ENCODE peak calls at places on chromosomes 6 and 20, in four cellular contexts. K is Peyer's patch, E is left ventricle myocardium inferior, B is transverse colon. W is an unnamed sample.

GRCh38 chr6:6474170-6474920 is 114.2 kb upstream of the LY86 start:
- DNase-seq in K (no peak), E (peak), B (no peak), W (no peak)

GRCh38 chr6:110035321-110035720 is 57.2 kb downstream of the GPR6 start:
- DNase-seq in K (no peak), E (no peak), B (no peak), W (no peak)

GRCh38 chr20:36543187-36544133 is 2.1 kb downstream of the MYL9 start:
- DNase-seq in K (peak), E (peak), B (peak), W (no peak)

GRCh38 chr20:437787-438486 is 24.4 kb downstream of the TBC1D20 start:
- DNase-seq in K (peak), E (no peak), B (no peak), W (no peak)

GRCh38 chr20:53258741-53259140 is 286.6 kb downstream of the TSHZ2 start:
- DNase-seq in K (no peak), E (no peak), B (no peak), W (no peak)

GRCh38 chr6:41914869-41915268 is 6.1 kb downstream of the MED20 start:
- DNase-seq in K (no peak), E (no peak), B (no peak), W (no peak)

GRCh38 chr6:116405663-116406329 is 35.0 kb downstream of the DSE start:
- DNase-seq in K (no peak), E (no peak), B (no peak), W (no peak)

GRCh38 chr6:137970368-137970767 is 103.3 kb downstream of the TNFAIP3 start:
- DNase-seq in K (no peak), E (no peak), B (no peak), W (no peak)

GRCh38 chr6:111076024-111076680 is 11.2 kb upstream of the SLC16A10 start:
- DNase-seq in K (no peak), E (no peak), B (no peak), W (no peak)

GRCh38 chr20:10586296-10586695 is 87.5 kb downstream of the JAG1 start:
- DNase-seq in K (no peak), E (no peak), B (no peak), W (no peak)

GRCh38 chr6:150211700-150212615 is 69.1 kb downstream of the PPP1R14C start:
- DNase-seq in K (no peak), E (no peak), B (no peak), W (no peak)

GRCh38 chr6:1202201-1202600 is 109.7 kb upstream of the FOXQ1 start:
- DNase-seq in K (no peak), E (no peak), B (no peak), W (no peak)

GRCh38 chr20:44125332-44126127 is 61.5 kb downstream of the JPH2 start:
- DNase-seq in K (peak), E (no peak), B (no peak), W (no peak)

GRCh38 chr6:98539669-98540207 is 294.6 kb upstream of the POU3F2 start:
- DNase-seq in K (no peak), E (no peak), B (no peak), W (no peak)

GRCh38 chr20:31989030-31989645 is 21.1 kb upstream of the CCM2L start:
- DNase-seq in K (no peak), E (no peak), B (no peak), W (no peak)

GRCh38 chr20:59042151-59042795 is at the start of gene PRELID3B:
- DNase-seq in K (peak), E (peak), B (peak), W (no peak)

GRCh38 chr6:3410385-3411360 is 46.2 kb downstream of the SLC22A23 start:
- DNase-seq in K (peak), E (no peak), B (peak), W (peak)

GRCh38 chr6:35385457-35386202 is 43.3 kb downstream of the PPARD start:
- DNase-seq in K (peak), E (peak), B (peak), W (peak)

GRCh38 chr20:8473459-8473858 is 341.4 kb downstream of the PLCB1 start:
- DNase-seq in K (no peak), E (no peak), B (no peak), W (no peak)

GRCh38 chr20:46970937-46971630 is 76.4 kb downstream of the EYA2 start:
- DNase-seq in K (no peak), E (no peak), B (no peak), W (no peak)

GRCh38 chr6:7705483-7705882 is 20.4 kb upstream of the BMP6 start:
- DNase-seq in K (no peak), E (no peak), B (no peak), W (no peak)

GRCh38 chr6:95354551-95354950 is 222.8 kb upstream of the MANEA start:
- DNase-seq in K (no peak), E (no peak), B (no peak), W (no peak)

GRCh38 chr6:30769088-30769852 is 24.9 kb upstream of the IER3 start:
- DNase-seq in K (peak), E (no peak), B (peak), W (peak)

GRCh38 chr20:53918949-53919361 is 151.4 kb downstream of the BCAS1 start:
- DNase-seq in K (peak), E (no peak), B (peak), W (no peak)

GRCh38 chr20:61044499-61044898 is 207.6 kb upstream of the CDH4 start:
- DNase-seq in K (no peak), E (no peak), B (no peak), W (no peak)

GRCh38 chr6:162773996-162774395 is 46.2 kb downstream of the PACRG start:
- DNase-seq in K (no peak), E (no peak), B (no peak), W (no peak)

GRCh38 chr6:40386200-40386599 is 201.0 kb downstream of the LRFN2 start:
- DNase-seq in K (no peak), E (no peak), B (no peak), W (no peak)

GRCh38 chr6:124995131-124995530 is 32.9 kb downstream of the RNF217 start:
- DNase-seq in K (no peak), E (no peak), B (no peak), W (no peak)

GRCh38 chr6:44074383-44075136 is 52.7 kb downstream of the MRPL14 start:
- DNase-seq in K (peak), E (peak), B (peak), W (peak)

GRCh38 chr20:31560900-31561598 is 44.0 kb upstream of the ID1 start:
- DNase-seq in K (peak), E (no peak), B (peak), W (peak)

GRCh38 chr6:41164551-41164950 is 1.6 kb upstream of the TREM2 start:
- DNase-seq in K (no peak), E (no peak), B (no peak), W (no peak)

GRCh38 chr20:23146111-23146640 is 60.1 kb upstream of the CD93 start:
- DNase-seq in K (peak), E (no peak), B (no peak), W (no peak)

GRCh38 chr20:12112665-12113064 is 195.0 kb downstream of the BTBD3 start:
- DNase-seq in K (no peak), E (no peak), B (no peak), W (no peak)

GRCh38 chr20:12113075-12113467 is 195.4 kb downstream of the BTBD3 start:
- DNase-seq in K (no peak), E (no peak), B (no peak), W (peak)

GRCh38 chr20:12111431-12112088 is 193.9 kb downstream of the BTBD3 start:
- DNase-seq in K (no peak), E (no peak), B (no peak), W (no peak)

GRCh38 chr20:12112089-12112474 is 194.4 kb downstream of the BTBD3 start:
- DNase-seq in K (no peak), E (no peak), B (no peak), W (no peak)

GRCh38 chr20:12113468-12114371 is 196.0 kb downstream of the BTBD3 start:
- DNase-seq in K (no peak), E (no peak), B (no peak), W (peak)
- TF ChIP-seq CTCF in K (no peak), E (no peak), B (no peak), W (no peak)

GRCh38 chr6:144659735-144660246 is 374.7 kb downstream of the UTRN start:
- DNase-seq in K (no peak), E (no peak), B (peak), W (no peak)
- H3K4me3 ChIP-seq in K (peak), E (no peak), B (no peak), W (no peak)

GRCh38 chr20:39789411-39789810 is 827.3 kb downstream of the DHX35 start:
- DNase-seq in K (no peak), E (no peak), B (no peak), W (no peak)
- TF ChIP-seq CTCF in K (no peak), E (no peak), B (no peak), W (no peak)

DNA sequence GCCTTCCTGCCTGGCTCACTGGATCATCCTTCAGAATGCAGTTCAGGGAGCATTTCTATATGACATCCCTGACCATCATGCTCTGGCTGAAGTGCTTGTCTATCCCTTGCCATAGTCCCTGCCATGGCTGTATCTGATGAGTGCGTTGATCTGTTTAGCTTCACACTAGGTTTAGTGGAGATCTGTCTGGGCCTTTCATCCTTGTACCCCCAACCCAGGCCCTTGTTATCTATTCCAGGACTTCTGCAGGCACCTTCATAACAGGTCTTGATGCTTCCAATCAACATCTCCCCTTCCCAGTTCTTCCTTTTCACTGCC is 102.4 kb downstream of the QRSL1 start:
- DNase-seq in K (no peak), E (no peak), B (no peak), W (no peak)
- H3K4me3 ChIP-seq in K (no peak), E (no peak), B (no peak), W (no peak)

GRCh38 chr6:51531623-51532022 is 555.8 kb downstream of the PKHD1 start:
- DNase-seq in K (no peak), E (no peak), B (no peak), W (no peak)
- TF ChIP-seq CTCF in K (no peak), E (peak), B (no peak), W (no peak)

DNA sequence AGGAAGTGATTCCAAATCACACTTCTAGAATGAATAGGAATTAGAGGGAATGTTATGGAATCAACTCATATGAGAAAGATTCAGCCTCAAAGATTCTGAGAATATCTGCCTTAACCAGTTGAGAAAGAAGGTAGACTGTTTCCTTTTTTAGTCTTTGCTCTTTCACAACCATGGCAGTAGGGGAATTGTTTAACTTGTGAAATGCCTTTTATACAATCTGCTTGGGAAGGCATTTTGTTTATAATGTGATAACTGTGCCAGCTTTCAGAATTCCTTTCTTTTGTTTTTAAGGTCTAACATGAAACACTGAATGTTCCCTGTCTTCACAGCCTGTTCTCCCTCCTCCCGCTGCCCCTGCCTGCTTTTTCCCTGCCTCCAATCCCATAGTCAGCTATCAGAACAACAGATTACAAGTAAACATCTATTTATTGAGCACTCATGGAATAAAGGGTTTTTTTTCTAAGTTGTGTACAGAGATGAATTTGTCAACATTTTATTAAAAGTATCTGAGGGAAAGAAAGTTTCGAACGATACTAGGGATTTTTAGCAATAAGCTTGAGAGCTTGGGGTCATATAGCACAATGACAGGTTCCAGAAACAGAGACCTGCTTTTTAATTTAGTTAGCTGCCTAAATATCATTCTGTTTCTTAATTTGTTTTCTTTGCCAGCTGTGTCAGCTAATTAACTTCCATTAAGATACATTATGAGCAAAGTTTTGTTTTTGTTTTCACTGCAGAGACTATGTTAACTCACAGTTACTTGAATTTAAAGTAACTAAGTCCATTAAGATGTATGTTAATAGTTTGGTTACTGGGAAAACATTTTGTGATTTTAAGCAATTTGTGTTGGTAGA is 28.3 kb upstream of the FBXO30 start:
- DNase-seq in K (no peak), E (no peak), B (no peak), W (peak)
- H3K4me3 ChIP-seq in K (no peak), E (no peak), B (no peak), W (no peak)

DNA sequence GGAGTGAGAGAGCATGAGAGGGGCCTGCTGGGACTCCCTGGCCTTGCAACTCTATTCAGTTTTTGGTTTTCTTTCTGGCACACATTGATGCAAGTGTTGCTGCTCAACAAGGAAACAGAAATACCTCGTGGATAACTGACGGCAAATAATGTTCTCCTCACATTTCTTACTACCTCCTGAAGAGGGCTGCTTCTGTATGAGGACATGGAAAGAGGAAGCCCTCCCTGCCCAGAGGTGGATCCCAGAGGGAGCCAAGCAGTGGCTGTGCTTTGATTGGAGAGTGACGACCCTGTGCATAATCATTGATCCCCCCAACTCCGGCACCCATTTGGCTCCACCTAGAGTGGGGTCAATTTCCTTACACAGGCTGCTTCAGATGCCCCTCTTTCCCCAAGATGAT is 34.6 kb upstream of the SCP2D1 start:
- DNase-seq in K (no peak), E (no peak), B (no peak), W (no peak)
- TF ChIP-seq CTCF in K (no peak), E (no peak), B (no peak), W (no peak)

GRCh38 chr6:26743157-26743821 is 83.7 kb upstream of the ZNF322 start:
- DNase-seq in K (no peak), E (no peak), B (no peak), W (no peak)
- H3K4me3 ChIP-seq in K (no peak), E (no peak), B (no peak), W (peak)

GRCh38 chr6:139376054-139376355 is 1.6 kb upstream of the CITED2 start:
- DNase-seq in K (no peak), E (peak), B (no peak), W (no peak)

GRCh38 chr6:139375239-139376053 is 998 bp upstream of the CITED2 start:
- DNase-seq in K (peak), E (peak), B (peak), W (peak)

GRCh38 chr6:139378226-139378625 is 3.8 kb upstream of the CITED2 start:
- DNase-seq in K (no peak), E (no peak), B (no peak), W (no peak)

GRCh38 chr6:139374357-139375238 is at the start of gene CITED2:
- DNase-seq in K (peak), E (peak), B (peak), W (peak)

DNA sequence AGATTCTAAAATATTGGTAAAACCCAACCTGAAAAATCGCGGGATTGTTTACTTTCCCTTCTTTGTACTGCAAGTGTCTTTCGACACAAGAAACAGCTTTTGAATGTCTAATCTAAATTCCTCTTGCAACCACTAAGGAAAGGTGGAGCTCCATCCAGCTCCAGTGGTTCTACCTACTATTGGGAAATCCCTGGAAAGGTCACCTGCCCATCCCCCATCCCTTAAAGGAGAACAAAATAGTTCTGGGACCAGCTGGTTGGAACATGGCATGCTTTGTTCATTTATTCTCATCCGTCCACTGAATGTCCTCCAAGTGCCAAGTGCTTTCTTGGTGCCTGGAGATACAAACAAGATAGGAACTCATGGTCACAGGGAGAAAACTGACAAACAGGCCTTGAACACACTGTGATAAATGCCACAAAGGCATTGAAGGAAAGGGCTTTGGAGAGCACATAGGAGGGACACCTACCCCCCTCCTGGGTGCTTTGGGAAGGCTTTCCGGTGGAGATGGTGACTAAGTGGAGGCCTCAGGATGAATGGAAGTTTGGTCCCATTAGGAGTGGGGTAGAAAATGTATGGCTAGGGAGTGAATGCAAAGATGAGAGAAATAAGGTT is 2.3 kb upstream of the CITED2 start:
- DNase-seq in K (peak), E (no peak), B (peak), W (no peak)
- TF ChIP-seq CTCF in K (peak), E (peak), B (peak), W (no peak)

W was measured in astrocyte of the cerebellum.